ENCODE peak calls at places on chromosomes 11 and 22, in four cellular contexts. B is K562, W is IMR-90, F is uterus. K is an unnamed sample.

GRCh38 chr22:50701428-50702154 is 29.0 kb downstream of the SHANK3 start:
- DNase-seq in B (no peak), W (no peak), F (no peak), K (no peak)

GRCh38 chr11:66221726-66222236 is 46.7 kb upstream of the RAB1B start:
- DNase-seq in B (peak), W (peak), F (no peak), K (no peak)

GRCh38 chr11:68385128-68385527 is 72.7 kb downstream of the LRP5 start:
- DNase-seq in B (no peak), W (no peak), F (no peak), K (no peak)

GRCh38 chr11:69986421-69987229 is 91.5 kb upstream of the ANO1 start:
- DNase-seq in B (no peak), W (no peak), F (no peak), K (no peak)

GRCh38 chr22:21778705-21779363 is 43.2 kb upstream of the YPEL1 start:
- DNase-seq in B (peak), W (peak), F (no peak), K (no peak)

GRCh38 chr11:72681226-72682153 is 7.3 kb upstream of the PDE2A start:
- DNase-seq in B (no peak), W (no peak), F (peak), K (no peak)

GRCh38 chr11:4375431-4376113 is 7.4 kb upstream of the OR52B4 start:
- DNase-seq in B (no peak), W (no peak), F (no peak), K (no peak)

GRCh38 chr11:16815047-16815767 is 76.8 kb downstream of the C11orf58 start:
- DNase-seq in B (peak), W (peak), F (peak), K (peak)

GRCh38 chr22:46339956-46340355 is 4.4 kb downstream of the TRMU start:
- DNase-seq in B (no peak), W (no peak), F (no peak), K (no peak)

GRCh38 chr11:74648894-74649293 is 56.5 kb downstream of the POLD3 start:
- DNase-seq in B (no peak), W (peak), F (no peak), K (no peak)

GRCh38 chr11:61529537-61530225 is 21.1 kb downstream of the LRRC10B start:
- DNase-seq in B (no peak), W (no peak), F (no peak), K (peak)

GRCh38 chr11:114819028-114819427 is 140.7 kb downstream of the NXPE2 start:
- DNase-seq in B (no peak), W (no peak), F (no peak), K (no peak)

GRCh38 chr22:39839917-39840510 is 53.5 kb downstream of the ENTHD1 start:
- DNase-seq in B (peak), W (no peak), F (no peak), K (no peak)

GRCh38 chr11:125086633-125087296 is 23.7 kb downstream of the SLC37A2 start:
- DNase-seq in B (no peak), W (no peak), F (no peak), K (no peak)

GRCh38 chr11:57424137-57424801 is 2.7 kb downstream of the SLC43A3 start:
- DNase-seq in B (no peak), W (no peak), F (no peak), K (no peak)

GRCh38 chr11:57425565-57426438 is 1.1 kb downstream of the SLC43A3 start:
- DNase-seq in B (no peak), W (peak), F (peak), K (peak)

GRCh38 chr11:57426439-57426753 is 525 bp downstream of the SLC43A3 start:
- DNase-seq in B (peak), W (no peak), F (no peak), K (no peak)

GRCh38 chr11:57426754-57427691 is at the start of gene SLC43A3:
- DNase-seq in B (peak), W (peak), F (peak), K (peak)

GRCh38 chr11:57424802-57425564 is 1.9 kb downstream of the SLC43A3 start:
- DNase-seq in B (peak), W (peak), F (peak), K (peak)
- TF ChIP-seq POLR2A in B (peak), W (no peak), F (no peak), K (no peak)

GRCh38 chr11:3014314-3014938 is 22.3 kb upstream of the NAP1L4 start:
- DNase-seq in B (no peak), W (no peak), F (no peak), K (no peak)

GRCh38 chr11:3014943-3015342 is 22.8 kb upstream of the NAP1L4 start:
- DNase-seq in B (no peak), W (no peak), F (no peak), K (no peak)

GRCh38 chr11:3015796-3016195 is 23.7 kb upstream of the NAP1L4 start:
- DNase-seq in B (no peak), W (no peak), F (no peak), K (no peak)

GRCh38 chr11:3020011-3020410 is 27.9 kb upstream of the NAP1L4 start:
- DNase-seq in B (no peak), W (no peak), F (no peak), K (no peak)

DNA sequence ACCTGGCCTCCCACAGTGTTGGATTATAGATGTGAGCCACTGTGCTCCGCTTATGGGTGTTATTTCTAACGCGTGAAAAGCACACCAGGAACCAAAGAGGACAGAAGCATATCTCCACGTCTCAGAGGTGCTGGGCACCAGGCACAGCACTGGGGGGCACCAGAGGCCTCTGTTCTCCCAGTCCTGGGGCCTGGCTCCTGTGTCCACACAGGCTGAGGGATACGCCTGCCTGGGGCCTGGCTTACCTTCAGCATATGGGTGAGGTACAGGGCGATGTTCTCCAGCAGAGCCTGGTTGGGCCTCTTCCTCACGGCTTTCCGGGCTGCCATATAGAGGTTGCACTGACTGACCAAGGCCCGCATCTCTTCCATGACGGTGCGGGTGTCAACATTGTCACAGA is 24.7 kb upstream of the NAP1L4 start:
- DNase-seq in B (no peak), W (no peak), F (no peak), K (no peak)
- TF ChIP-seq CTCF in B (no peak), W (no peak), F (no peak), K (no peak)

GRCh38 chr22:37430941-37431340 is 3.7 kb upstream of the ELFN2 start:
- DNase-seq in B (no peak), W (no peak), F (no peak), K (no peak)

GRCh38 chr22:37433786-37434185 is 6.5 kb upstream of the ELFN2 start:
- DNase-seq in B (no peak), W (no peak), F (no peak), K (no peak)

GRCh38 chr22:37432708-37433054 is 5.4 kb upstream of the ELFN2 start:
- DNase-seq in B (no peak), W (no peak), F (no peak), K (no peak)

GRCh38 chr22:37431366-37431765 is 4.1 kb upstream of the ELFN2 start:
- DNase-seq in B (no peak), W (peak), F (no peak), K (no peak)

DNA sequence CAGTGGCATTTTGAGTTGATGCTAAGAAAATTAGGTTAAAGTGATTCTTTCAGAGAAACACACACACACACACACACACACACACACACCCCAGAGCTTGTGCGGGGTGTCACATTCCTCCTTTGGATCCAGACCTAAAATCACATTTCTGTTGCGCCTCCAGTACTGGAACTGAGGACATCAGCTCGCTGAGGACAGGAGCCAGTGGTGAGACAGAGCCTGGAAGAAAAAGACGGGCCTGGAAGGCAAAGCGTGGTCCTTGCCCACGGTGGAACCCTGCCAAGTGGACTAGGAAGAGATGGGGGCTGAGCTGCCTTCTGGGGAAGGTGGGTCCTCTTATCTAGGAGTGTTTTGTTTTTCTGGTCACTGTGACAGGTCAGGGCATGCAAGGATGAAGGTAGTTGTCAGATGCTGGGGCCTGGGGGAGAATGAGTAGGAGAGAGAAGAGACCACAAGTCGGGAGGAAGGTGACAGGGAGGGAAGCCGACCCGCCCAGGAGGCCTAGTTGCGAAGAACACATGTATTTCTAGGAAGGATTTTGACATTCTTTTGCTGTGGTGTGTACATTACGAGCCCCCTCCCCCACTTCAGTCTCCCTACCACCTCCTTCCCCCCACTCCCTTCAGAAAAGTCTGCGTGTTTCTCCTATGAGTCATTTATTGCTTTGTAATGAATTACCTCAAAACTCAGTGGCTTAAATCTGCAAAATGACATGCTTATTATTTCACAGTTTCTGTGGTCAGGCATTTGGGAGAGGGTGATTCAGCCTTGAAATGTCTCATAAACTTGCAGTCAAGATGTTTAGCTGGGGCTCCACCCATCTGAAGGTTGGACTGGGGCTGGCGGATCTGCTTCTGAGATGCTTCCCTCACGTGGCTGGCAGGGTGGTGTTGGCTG is 4.8 kb upstream of the ELFN2 start:
- DNase-seq in B (no peak), W (peak), F (no peak), K (no peak)
- TF ChIP-seq POLR2A in B (no peak), W (no peak), F (no peak), K (no peak)

GRCh38 chr11:93784935-93785360 is 866 bp downstream of the MED17 start:
- DNase-seq in B (no peak), W (no peak), F (no peak), K (no peak)
- TF ChIP-seq CTCF in B (no peak), W (no peak), F (no peak), K (no peak)

DNA sequence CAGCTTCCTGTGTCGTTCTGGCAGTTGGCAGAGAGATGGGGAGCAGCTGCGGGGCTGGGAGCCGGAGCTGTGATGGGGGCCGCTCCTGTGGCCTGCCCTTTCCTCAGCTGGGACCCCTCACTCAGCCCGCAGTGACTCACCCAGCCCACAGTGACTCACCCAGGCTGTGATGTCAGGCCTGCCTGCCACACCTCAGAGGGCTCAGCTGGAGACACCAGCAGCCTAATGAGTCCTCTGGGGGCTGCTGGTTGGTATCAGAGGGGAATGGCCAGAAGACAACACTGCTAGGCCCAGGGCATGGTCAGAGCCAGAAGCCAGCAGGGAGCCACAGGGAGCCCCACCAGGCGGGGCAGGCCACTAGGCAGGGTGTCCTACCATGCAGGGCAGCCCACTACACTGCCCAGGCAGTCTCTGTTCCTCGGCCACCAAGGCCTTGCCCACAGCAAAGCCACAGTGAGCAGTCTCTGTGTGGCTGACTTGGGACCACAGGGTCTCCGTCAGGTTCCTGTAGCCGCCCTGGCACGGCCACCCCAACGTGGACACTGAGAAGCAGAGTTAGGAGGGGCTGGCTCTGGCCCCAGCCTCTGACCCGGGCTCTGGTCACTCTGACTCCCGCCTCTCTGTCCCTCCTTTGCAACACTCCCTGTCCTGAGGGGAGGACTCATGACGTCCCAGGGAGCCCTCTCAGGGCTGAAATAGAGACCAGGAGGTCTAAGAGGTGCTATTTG is 4.3 kb upstream of the FXYD2 start:
- DNase-seq in B (peak), W (peak), F (peak), K (no peak)
- TF ChIP-seq POLR2A in B (no peak), W (no peak), F (no peak), K (no peak)

GRCh38 chr11:132987936-132988335 is 544.4 kb downstream of the OPCML start:
- DNase-seq in B (no peak), W (no peak), F (no peak), K (no peak)

GRCh38 chr11:132994038-132994502 is 538.2 kb downstream of the OPCML start:
- DNase-seq in B (no peak), W (no peak), F (no peak), K (no peak)

GRCh38 chr11:132997396-132997795 is 534.9 kb downstream of the OPCML start:
- DNase-seq in B (no peak), W (no peak), F (no peak), K (no peak)

GRCh38 chr11:132988381-132988780 is 543.9 kb downstream of the OPCML start:
- DNase-seq in B (no peak), W (no peak), F (no peak), K (no peak)

GRCh38 chr11:132992838-132993680 is 539.2 kb downstream of the OPCML start:
- DNase-seq in B (no peak), W (peak), F (no peak), K (no peak)
- TF ChIP-seq CTCF in B (no peak), W (peak), F (no peak), K (peak)